ENCODE peak calls at places on chromosomes 2 and 18, in five cellular contexts. G is NCI-H510A treated with DMSO at 0.1 percent for 48 hours, T is T follicular helper cell, R is Kasumi-1, N is neural crest cell. E is an unnamed sample.

GRCh38 chr2:64213607-64214275 is 69.5 kb upstream of the PELI1 start:
- DNase-seq in R (no peak), G (no peak), N (no peak), T (no peak), E (no peak)

GRCh38 chr2:110720547-110720946 is 11.8 kb upstream of the ACOXL start:
- DNase-seq in G (no peak), R (no peak), T (no peak), N (no peak), E (no peak)

GRCh38 chr18:22391571-22392359 is 25.9 kb downstream of the CTAGE1 start:
- DNase-seq in G (no peak), N (no peak), R (no peak), T (no peak), E (no peak)

GRCh38 chr2:177572236-177572671 is 179.7 kb downstream of the AGPS start:
- DNase-seq in R (no peak), G (no peak), T (no peak), N (no peak), E (no peak)

GRCh38 chr18:27313678-27314077 is 128.6 kb upstream of the CHST9 start:
- DNase-seq in G (no peak), T (no peak), R (no peak), N (no peak), E (no peak)

GRCh38 chr2:97928591-97928990 is 67.2 kb downstream of the TMEM131 start:
- DNase-seq in G (no peak), R (no peak), T (no peak), N (no peak), E (no peak)

GRCh38 chr2:180722551-180723239 is 257.7 kb upstream of the UBE2E3 start:
- DNase-seq in R (no peak), G (no peak), N (no peak), T (no peak), E (no peak)

GRCh38 chr18:48693625-48694262 is 154.9 kb downstream of the CTIF start:
- DNase-seq in T (no peak), N (no peak), G (no peak), R (no peak), E (no peak)

GRCh38 chr2:138699421-138699820 is 80.8 kb downstream of the NXPH2 start:
- DNase-seq in T (no peak), N (no peak), G (no peak), R (no peak), E (no peak)

GRCh38 chr18:61854578-61854977 is 38.2 kb downstream of the RNF152 start:
- DNase-seq in R (no peak), N (no peak), T (no peak), G (peak; percentile 90), E (no peak)

GRCh38 chr2:236824836-236825235 is 255.2 kb downstream of the ACKR3 start:
- DNase-seq in G (peak; percentile 95), T (no peak), N (no peak), R (no peak), E (no peak)

GRCh38 chr18:79585395-79586370 is 93.9 kb upstream of the CTDP1 start:
- DNase-seq in G (no peak), T (no peak), N (no peak), R (no peak), E (no peak)

GRCh38 chr2:99285521-99285920 is 15.5 kb downstream of the LYG1 start:
- DNase-seq in G (no peak), R (no peak), T (no peak), N (no peak), E (no peak)

GRCh38 chr2:188853307-188853706 is 120.9 kb upstream of the COL3A1 start:
- DNase-seq in G (no peak), T (no peak), R (no peak), N (no peak), E (no peak)

GRCh38 chr18:9838144-9838877 is 47.5 kb upstream of the TXNDC2 start:
- DNase-seq in T (no peak), G (peak; percentile 20), R (no peak), N (no peak), E (no peak)

GRCh38 chr2:217742276-217742675 is 260.5 kb downstream of the TNS1 start:
- DNase-seq in R (no peak), G (no peak), T (no peak), N (no peak), E (no peak)

GRCh38 chr18:58183226-58183625 is 139.2 kb downstream of the NEDD4L start:
- DNase-seq in R (no peak), T (no peak), N (no peak), G (peak; percentile 99), E (no peak)

GRCh38 chr2:182668671-182669070 is 47.4 kb upstream of the DNAJC10 start:
- DNase-seq in G (peak; percentile 100), T (no peak), R (no peak), N (no peak), E (no peak)

GRCh38 chr18:73758446-73758845 is 389.2 kb downstream of the FBXO15 start:
- DNase-seq in R (no peak), N (no peak), G (no peak), T (no peak), E (no peak)

GRCh38 chr2:128308889-128309288 is 9.8 kb downstream of the HS6ST1 start:
- DNase-seq in T (no peak), G (no peak), N (no peak), R (no peak), E (peak; percentile 4)

GRCh38 chr2:10930731-10931516 is 19.2 kb downstream of the KCNF1 start:
- DNase-seq in T (no peak), R (no peak), G (no peak), N (no peak), E (no peak)

GRCh38 chr2:11813951-11814350 is 67.5 kb downstream of the LPIN1 start:
- DNase-seq in N (no peak), T (no peak), R (no peak), G (no peak), E (no peak)

GRCh38 chr2:7878786-7879515 is 802.9 kb upstream of the ID2 start:
- DNase-seq in G (no peak), N (no peak), R (no peak), T (no peak), E (no peak)

GRCh38 chr2:171762879-171763573 is 75.8 kb downstream of the DYNC1I2 start:
- DNase-seq in T (no peak), R (no peak), G (no peak), N (no peak), E (no peak)

GRCh38 chr2:161870531-161870930 is 203.5 kb downstream of the DPP4 start:
- DNase-seq in T (no peak), G (no peak), N (no peak), R (no peak), E (no peak)

GRCh38 chr2:19355416-19355821 is 3.0 kb downstream of the OSR1 start:
- DNase-seq in T (no peak), N (no peak), R (no peak), G (no peak), E (no peak)

E was measured in head of caudate nucleus.